ENCODE peak calls at places on chromosomes 2 and 18, in ten cellular contexts. Q is colonic mucosa; H is endothelial cell; A is choroid plexus epithelial cell; G is A549; C is upper lobe of left lung; I is brain microvascular endothelial cell; L is BE2C; T is CD8-positive, alpha-beta T cell; B is sigmoid colon. J is an unnamed sample.

GRCh38 chr18:73848656-73849055 is 299.0 kb downstream of the FBXO15 start:
- DNase-seq in Q (no peak), H (no peak), A (peak; percentile 88), G (no peak), C (no peak), I (peak; percentile 18), L (no peak), T (no peak), B (no peak), J (no peak)

GRCh38 chr18:75915941-75916640 is 488.6 kb upstream of the SMIM21 start:
- DNase-seq in Q (no peak), H (peak; percentile 65), A (no peak), G (no peak), C (peak; percentile 87), I (no peak), L (peak; percentile 31), T (no peak), B (no peak), J (no peak)

GRCh38 chr2:122643725-122644329 is 888.4 kb downstream of the TSN start:
- DNase-seq in Q (peak; percentile 21), H (no peak), A (peak; percentile 82), G (peak; percentile 31), C (no peak), I (peak; percentile 95), L (peak; percentile 77), T (no peak), B (no peak), J (no peak)

GRCh38 chr2:45494275-45494977 is 116.6 kb downstream of the SRBD1 start:
- DNase-seq in Q (peak; percentile 21), H (peak; percentile 16), A (peak; percentile 91), G (peak; percentile 79), C (no peak), I (peak; percentile 61), L (peak; percentile 33), T (no peak), B (no peak), J (no peak)

GRCh38 chr18:58863539-58864145 is 1.0 kb upstream of the ZNF532 start:
- DNase-seq in Q (peak; percentile 65), H (peak; percentile 44), A (peak; percentile 55), G (peak; percentile 44), C (peak; percentile 93), I (no peak), L (peak; percentile 60), T (no peak), B (peak; percentile 74), J (peak; percentile 75)

GRCh38 chr2:195700480-195700879 is 43.5 kb downstream of the SLC39A10 start:
- DNase-seq in Q (no peak), H (no peak), A (no peak), G (no peak), C (no peak), I (no peak), L (no peak), T (no peak), B (no peak), J (no peak)

GRCh38 chr2:192357216-192357615 is 162.5 kb upstream of the TMEFF2 start:
- DNase-seq in Q (no peak), H (no peak), A (no peak), G (no peak), C (no peak), I (no peak), L (no peak), T (no peak), B (no peak), J (no peak)

GRCh38 chr2:232611559-232612218 is 21.7 kb upstream of the EFHD1 start:
- DNase-seq in Q (peak; percentile 70), H (peak; percentile 66), A (peak; percentile 64), G (peak; percentile 73), C (peak; percentile 89), I (peak; percentile 54), L (peak; percentile 71), T (peak; percentile 34), B (no peak), J (peak; percentile 45)

GRCh38 chr2:226451486-226451885 is 348.1 kb downstream of the IRS1 start:
- DNase-seq in Q (no peak), H (no peak), A (no peak), G (no peak), C (no peak), I (no peak), L (no peak), T (no peak), B (no peak), J (no peak)

GRCh38 chr18:12429556-12429955 is 21.8 kb downstream of the PRELID3A start:
- DNase-seq in Q (no peak), H (no peak), A (no peak), G (no peak), C (no peak), I (no peak), L (no peak), T (no peak), B (no peak), J (no peak)

GRCh38 chr2:43129676-43130547 is 96.5 kb downstream of the ZFP36L2 start:
- DNase-seq in Q (no peak), H (no peak), A (no peak), G (no peak), C (peak; percentile 52), I (no peak), L (no peak), T (no peak), B (peak; percentile 79), J (peak; percentile 73)

GRCh38 chr2:109339519-109339991 is 210.6 kb downstream of the SH3RF3 start:
- DNase-seq in Q (no peak), H (no peak), A (peak; percentile 42), G (no peak), C (peak; percentile 34), I (peak; percentile 22), L (no peak), T (no peak), B (no peak), J (no peak)

GRCh38 chr2:19819097-19820065 is 82.4 kb downstream of the TTC32 start:
- DNase-seq in Q (no peak), H (no peak), A (peak; percentile 64), G (peak; percentile 65), C (no peak), I (peak; percentile 88), L (no peak), T (no peak), B (no peak), J (no peak)

GRCh38 chr2:234913208-234913626 is 38.6 kb upstream of the SH3BP4 start:
- DNase-seq in Q (no peak), H (no peak), A (peak; percentile 50), G (no peak), C (no peak), I (no peak), L (no peak), T (no peak), B (no peak), J (no peak)

GRCh38 chr2:6417050-6417449 is 448.7 kb downstream of the CMPK2 start:
- DNase-seq in Q (no peak), H (no peak), A (no peak), G (no peak), C (no peak), I (no peak), L (no peak), T (no peak), B (no peak), J (no peak)

GRCh38 chr18:38551881-38552280 is 986.3 kb upstream of the CELF4 start:
- DNase-seq in Q (no peak), H (no peak), A (no peak), G (no peak), C (no peak), I (no peak), L (no peak), T (no peak), B (no peak), J (no peak)

GRCh38 chr2:8000861-8001260 is 681.0 kb upstream of the ID2 start:
- DNase-seq in Q (no peak), H (no peak), A (peak; percentile 22), G (peak; percentile 37), C (no peak), I (no peak), L (no peak), T (no peak), B (no peak), J (no peak)
- TF ChIP-seq CTCF in Q (no peak), H (no peak), A (peak; percentile 47), G (peak; percentile 38), C (no peak), I (peak; percentile 51), L (peak; percentile 43), T (no peak), B (no peak), J (no peak)

DNA sequence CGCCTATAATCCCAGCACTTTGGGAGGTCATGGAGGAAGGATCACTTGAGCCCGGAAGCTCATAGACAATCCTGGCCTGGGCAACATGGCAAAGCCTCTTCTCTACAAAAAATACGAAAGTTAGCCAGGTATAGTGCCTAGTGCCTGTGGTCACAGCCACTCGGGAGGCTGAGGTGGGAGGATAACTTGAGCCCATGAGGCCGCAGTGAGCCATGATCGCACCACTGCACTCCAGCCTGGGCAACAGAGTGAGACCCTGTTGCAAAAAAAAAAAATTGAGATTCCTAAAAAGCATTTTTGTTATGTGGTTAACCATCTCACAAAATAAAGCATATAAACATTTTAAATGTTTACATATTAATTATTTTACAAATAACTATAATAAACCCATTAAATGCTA is 13.9 kb downstream of the PCBP1 start:
- DNase-seq in Q (no peak), H (no peak), A (no peak), G (no peak), C (no peak), I (no peak), L (no peak), T (no peak), B (peak; percentile 10), J (no peak)
- TF ChIP-seq CTCF in Q (no peak), H (no peak), A (no peak), G (no peak), C (no peak), I (no peak), L (no peak), T (no peak), B (no peak), J (no peak)

GRCh38 chr2:23953625-23954024 is 13.4 kb downstream of the UBXN2A start:
- DNase-seq in Q (no peak), H (no peak), A (no peak), G (no peak), C (no peak), I (no peak), L (no peak), T (no peak), B (no peak), J (no peak)

DNA sequence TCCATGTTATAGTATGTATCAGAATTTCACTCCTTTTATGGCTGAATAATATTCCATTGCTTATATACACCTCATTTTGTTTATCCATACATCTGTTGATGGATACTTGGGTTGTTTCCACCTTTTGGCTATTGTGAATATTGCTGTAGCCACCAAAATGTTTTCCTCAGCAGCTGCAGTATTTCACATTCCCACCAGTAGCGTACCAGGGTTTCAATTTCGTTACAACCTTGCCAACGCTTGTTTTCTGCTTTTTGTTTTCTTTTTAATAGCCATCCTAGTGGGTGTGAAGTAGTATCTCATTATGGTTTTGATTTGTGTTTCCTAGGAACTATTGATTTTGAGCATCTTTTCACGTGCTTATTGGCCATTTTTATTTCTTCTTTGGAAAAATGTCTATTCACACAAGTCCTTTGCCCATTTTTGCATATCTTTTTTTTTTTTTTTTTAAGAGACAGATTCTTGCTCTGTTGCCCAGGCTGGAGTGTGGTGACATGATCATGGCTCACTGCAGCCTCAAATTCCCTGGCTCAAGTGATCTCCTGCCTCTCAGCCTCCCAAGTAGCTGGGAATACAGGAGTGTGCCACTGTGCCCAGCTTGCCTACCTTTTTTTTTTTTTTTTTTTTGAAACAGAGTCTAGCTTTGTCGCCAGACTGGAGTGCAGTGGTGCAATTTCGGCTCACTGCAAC is 14.2 kb downstream of the UBXN2A start:
- DNase-seq in Q (no peak), H (no peak), A (no peak), G (no peak), C (no peak), I (no peak), L (no peak), T (no peak), B (no peak), J (no peak)
- TF ChIP-seq CTCF in Q (no peak), H (no peak), A (no peak), G (no peak), C (no peak), I (no peak), L (no peak), T (no peak), B (no peak), J (no peak)

GRCh38 chr2:223989206-223989859 is 32.1 kb downstream of the MRPL44 start:
- DNase-seq in Q (peak; percentile 56), H (no peak), A (no peak), G (peak; percentile 30), C (no peak), I (no peak), L (no peak), T (no peak), B (no peak), J (no peak)
- TF ChIP-seq CTCF in Q (peak; percentile 35), H (no peak), A (no peak), G (no peak), C (no peak), I (no peak), L (peak; percentile 32), T (no peak), B (no peak), J (peak; percentile 48)

J was measured in Peyer's patch.